ENCODE peak calls at places on chromosomes 5 and 9, in four cellular contexts. F is lower leg skin, U is tibial nerve, Y is GM12878. B is an unnamed sample.

GRCh38 chr5:72503888-72504491 is 3.2 kb downstream of the ZNF366 start:
- DNase-seq in U (no peak), F (no peak), Y (no peak), B (no peak)

GRCh38 chr5:42037379-42037932 is 112.4 kb downstream of the FBXO4 start:
- DNase-seq in Y (no peak), F (no peak), U (no peak), B (no peak)

GRCh38 chr5:83551826-83552225 is 80.3 kb downstream of the VCAN start:
- DNase-seq in Y (no peak), U (no peak), F (no peak), B (no peak)

GRCh38 chr5:135376961-135377621 is 21.9 kb downstream of the MACROH2A1 start:
- DNase-seq in U (no peak), F (peak; percentile 66), Y (no peak), B (peak; percentile 43)

GRCh38 chr5:175652741-175653663 is 4.9 kb upstream of the HRH2 start:
- DNase-seq in Y (no peak), U (no peak), F (no peak), B (no peak)

GRCh38 chr9:94443039-94443722 is 111.7 kb upstream of the PCAT7 start:
- DNase-seq in Y (no peak), U (no peak), F (no peak), B (no peak)

GRCh38 chr5:179955062-179955461 is 47.4 kb upstream of the TBC1D9B start:
- DNase-seq in F (no peak), U (no peak), Y (no peak), B (no peak)

GRCh38 chr5:176675676-176676360 is 28.5 kb downstream of the TSPAN17 start:
- DNase-seq in Y (no peak), F (no peak), U (no peak), B (no peak)

GRCh38 chr5:76809141-76809540 is 9.7 kb upstream of the F2RL1 start:
- DNase-seq in F (no peak), Y (no peak), U (no peak), B (no peak)

GRCh38 chr9:33778700-33779351 is 16.5 kb upstream of the PRSS3 start:
- DNase-seq in U (no peak), Y (peak; percentile 26), F (peak; percentile 83), B (peak; percentile 46)

GRCh38 chr5:132500931-132501628 is 10.5 kb upstream of the IRF1 start:
- DNase-seq in U (no peak), Y (no peak), F (peak; percentile 90), B (peak; percentile 73)

GRCh38 chr9:20684035-20684864 is at the start of gene FOCAD:
- DNase-seq in F (peak; percentile 99), Y (peak; percentile 72), U (peak; percentile 91), B (peak; percentile 98)

GRCh38 chr5:30331534-30331933 is 862.0 kb upstream of the CDH6 start:
- DNase-seq in U (no peak), Y (no peak), F (no peak), B (no peak)

GRCh38 chr5:53250151-53250550 is 140.6 kb upstream of the MOCS2 start:
- DNase-seq in Y (no peak), F (no peak), U (no peak), B (no peak)

GRCh38 chr9:124239249-124240073 is 18.3 kb upstream of the NEK6 start:
- DNase-seq in F (no peak), U (no peak), Y (peak; percentile 72), B (no peak)

GRCh38 chr5:79924936-79925893 is 65.8 kb downstream of the MTX3 start:
- DNase-seq in U (no peak), F (no peak), Y (no peak), B (no peak)

GRCh38 chr9:127130661-127131538 is 8.5 kb upstream of the ANGPTL2 start:
- DNase-seq in F (peak; percentile 92), U (peak; percentile 60), Y (no peak), B (no peak)

GRCh38 chr5:179294891-179295777 is 50.1 kb downstream of the ADAMTS2 start:
- DNase-seq in F (peak; percentile 84), Y (no peak), U (no peak), B (no peak)

GRCh38 chr5:160479926-160480325 is 58.3 kb downstream of the PTTG1 start:
- DNase-seq in F (no peak), Y (no peak), U (no peak), B (no peak)

GRCh38 chr9:14779566-14780022 is 57.1 kb upstream of the CER1 start:
- DNase-seq in U (no peak), F (no peak), Y (no peak), B (no peak)

GRCh38 chr5:66164044-66164790 is 20.1 kb downstream of the SREK1 start:
- DNase-seq in Y (no peak), U (no peak), F (no peak), B (no peak)

GRCh38 chr5:170732685-170733084 is 50.8 kb upstream of the GABRP start:
- DNase-seq in F (no peak), U (no peak), Y (no peak), B (no peak)

GRCh38 chr9:120386390-120387131 is 193.4 kb downstream of the CDK5RAP2 start:
- DNase-seq in U (no peak), F (peak; percentile 69), Y (no peak), B (peak; percentile 32)

GRCh38 chr5:143886621-143887301 is 74.8 kb downstream of the HMHB1 start:
- DNase-seq in Y (no peak), U (no peak), F (no peak), B (no peak)

GRCh38 chr9:38061326-38061947 is 7.6 kb downstream of the SHB start:
- DNase-seq in U (no peak), Y (peak; percentile 65), F (no peak), B (no peak)

GRCh38 chr9:117403403-117403811 is 11.4 kb downstream of the ASTN2 start:
- DNase-seq in U (no peak), Y (no peak), F (no peak), B (no peak)

DNA sequence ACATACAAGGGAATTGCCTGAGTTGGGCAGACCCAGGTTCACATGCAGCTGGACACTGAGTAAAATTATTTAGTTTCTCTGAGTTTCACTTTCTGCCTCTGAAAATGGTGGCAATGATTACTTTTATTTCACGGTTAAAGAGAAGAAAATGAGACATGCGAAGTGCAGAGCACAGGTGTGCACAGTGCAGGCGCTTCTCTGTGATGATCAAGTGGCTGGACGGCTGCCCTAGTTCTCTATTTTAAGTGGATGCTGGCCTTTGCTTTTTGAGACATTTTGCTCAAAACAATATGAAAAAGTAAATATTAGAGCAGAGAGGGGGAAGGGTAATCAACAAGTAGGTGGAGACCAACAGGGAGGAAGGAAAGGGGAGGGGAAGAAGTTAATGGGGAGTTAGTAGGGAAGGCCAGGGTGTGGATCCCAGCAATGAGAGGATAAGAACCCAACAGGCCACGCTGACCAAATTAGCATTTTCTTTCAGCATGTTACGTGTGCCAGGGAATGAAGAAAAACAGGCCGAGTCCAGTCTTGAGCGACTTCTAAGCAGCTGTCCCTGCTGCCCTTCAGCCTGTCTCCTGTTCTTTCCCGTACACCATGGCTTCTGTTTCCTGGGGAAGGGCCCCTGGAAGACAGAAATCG is 16.1 kb downstream of the SNX18 start:
- DNase-seq in U (no peak), Y (no peak), F (no peak), B (peak; percentile 55)
- TF ChIP-seq POLR2A in U (no peak), Y (no peak), F (no peak), B (no peak)

DNA sequence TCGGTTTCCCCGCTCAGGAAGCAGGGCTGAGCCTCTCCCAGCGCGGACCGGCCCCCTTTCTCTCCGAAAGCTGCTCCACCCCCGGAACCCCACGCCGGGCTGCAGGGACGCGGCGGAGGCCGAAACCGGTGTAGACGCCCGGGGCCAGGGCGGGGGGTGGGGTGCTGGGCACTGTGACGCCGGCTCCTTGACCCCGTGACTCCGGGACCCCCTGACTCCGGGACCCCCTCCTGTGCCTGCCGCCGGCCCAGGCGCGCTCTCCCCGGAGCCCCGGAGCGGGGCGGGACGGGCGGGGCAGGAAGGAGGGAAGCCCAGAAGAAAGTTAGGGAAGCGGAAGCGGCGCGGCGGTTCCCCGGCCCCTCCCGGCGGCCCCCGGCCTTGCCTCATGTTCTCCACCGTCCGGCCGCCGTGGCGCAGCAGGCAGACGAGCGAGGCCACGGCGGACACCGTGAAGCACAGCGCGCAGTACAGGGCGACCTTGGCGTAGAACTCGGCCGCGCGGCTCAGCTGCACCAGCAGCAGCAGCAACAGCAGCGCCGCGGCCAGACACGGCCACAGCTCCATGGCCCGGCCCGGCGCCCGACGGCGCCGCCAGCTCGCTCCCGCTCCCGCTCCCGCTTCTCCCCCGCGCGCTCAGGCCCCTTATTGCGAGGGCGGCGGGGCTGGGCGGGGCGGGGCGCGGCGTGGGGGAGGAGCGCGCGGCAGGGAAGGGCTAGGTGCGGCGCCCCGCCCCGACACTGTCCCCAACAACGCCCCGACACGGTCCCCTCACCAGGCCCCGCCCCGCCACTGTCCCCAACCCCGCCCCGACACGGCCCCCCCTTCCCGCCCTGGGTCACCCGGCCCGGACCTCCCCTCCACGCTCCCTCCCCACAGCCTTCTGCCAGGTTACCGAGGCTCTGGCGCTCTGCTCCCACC is at the start of gene AGPAT2:
- DNase-seq in F (peak; percentile 93), U (peak; percentile 49), Y (no peak), B (peak; percentile 90)
- TF ChIP-seq POLR2A in F (no peak), U (peak; percentile 25), Y (peak; percentile 75), B (no peak)

DNA sequence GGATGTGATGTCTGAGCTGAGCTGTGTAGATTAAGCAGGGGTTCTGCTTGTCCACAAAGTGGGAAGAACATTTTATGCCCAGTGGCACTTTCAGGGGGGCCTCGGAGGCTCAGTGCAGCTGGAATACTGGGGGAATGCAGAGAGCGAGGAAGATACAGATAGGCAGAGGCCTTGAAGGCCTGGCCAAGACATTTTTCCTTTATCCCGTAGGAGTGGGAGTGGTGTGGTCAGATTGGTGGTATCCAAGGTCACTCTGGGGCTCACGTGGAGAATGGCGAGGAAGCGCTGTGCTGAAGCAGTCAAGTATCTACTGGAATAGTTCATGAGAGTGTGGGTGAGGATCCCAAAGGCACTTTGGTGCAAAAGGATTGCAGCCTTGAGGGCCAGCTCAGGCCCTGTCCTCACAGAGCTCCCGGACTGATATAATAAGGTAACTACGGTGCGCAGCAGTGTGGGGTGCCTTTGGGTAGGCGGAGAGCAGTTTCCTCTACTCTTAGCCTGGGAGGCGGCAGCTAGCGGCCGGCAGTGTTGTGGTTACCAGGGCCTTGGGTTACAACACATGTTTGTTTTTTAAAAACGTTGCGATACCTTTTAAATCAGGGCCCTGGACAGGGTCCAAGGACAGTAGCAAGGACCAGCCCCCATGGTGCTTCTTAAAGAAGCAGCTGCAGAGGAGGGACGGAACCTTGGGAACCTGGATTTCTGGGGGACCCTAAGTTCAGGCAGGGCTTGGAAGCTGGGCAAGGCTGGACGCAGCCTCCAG is 10.8 kb upstream of the CCDC69 start:
- DNase-seq in Y (no peak), F (peak; percentile 89), U (peak; percentile 60), B (peak; percentile 60)
- TF ChIP-seq POLR2A in Y (peak; percentile 58), F (no peak), U (no peak), B (no peak)

GRCh38 chr9:125654121-125654520 is 52.9 kb downstream of the MAPKAP1 start:
- DNase-seq in U (no peak), Y (no peak), F (no peak), B (no peak)

GRCh38 chr9:125655691-125656410 is 51.2 kb downstream of the MAPKAP1 start:
- DNase-seq in Y (no peak), F (no peak), U (no peak), B (no peak)

GRCh38 chr9:125652771-125653170 is 54.2 kb downstream of the MAPKAP1 start:
- DNase-seq in F (no peak), U (no peak), Y (no peak), B (no peak)

GRCh38 chr9:125651907-125652306 is 55.1 kb downstream of the MAPKAP1 start:
- DNase-seq in F (no peak), Y (no peak), U (no peak), B (no peak)

GRCh38 chr9:125655074-125655633 is 51.9 kb downstream of the MAPKAP1 start:
- DNase-seq in U (no peak), Y (no peak), F (no peak), B (no peak)
- TF ChIP-seq POLR2A in U (no peak), Y (no peak), F (no peak), B (no peak)